ENCODE peak calls at places on chromosomes 4 and X, in eight cellular contexts. N is lung; R is hypothalamus; I is stimulated activated CD8-positive, alpha-beta memory T cell treated with anti-CD3 and anti-CD28 coated beads, Interleukin-15, amount 100 ng/mL, for 4 hours; F is lower lobe of right lung; K is tibial artery; J is NCI-H1092; Q is osteoblast. C is an unnamed sample.

GRCh38 chr4:155757745-155758265 is 1.0 kb upstream of the GUCY1B1 start:
- DNase-seq in J (no peak), Q (no peak), K (no peak), F (no peak), N (no peak), I (no peak), R (no peak), C (no peak)

GRCh38 chr4:99635601-99636000 is 22.0 kb downstream of the C4orf54 start:
- DNase-seq in R (no peak), N (no peak), I (no peak), Q (no peak), F (no peak), J (no peak), K (no peak), C (no peak)

GRCh38 chr4:125572601-125573000 is 257.8 kb downstream of the FAT4 start:
- DNase-seq in J (no peak), R (no peak), I (no peak), F (no peak), Q (no peak), K (no peak), N (no peak), C (no peak)

GRCh38 chr4:40976343-40976742 is 226.6 kb downstream of the NSUN7 start:
- DNase-seq in R (no peak), Q (no peak), K (no peak), N (no peak), J (peak; percentile 51), F (no peak), I (no peak), C (no peak)

GRCh38 chr4:109945056-109945455 is 32.4 kb downstream of the EGF start:
- DNase-seq in K (no peak), J (no peak), F (no peak), I (no peak), N (no peak), Q (no peak), R (no peak), C (no peak)

GRCh38 chr4:39597695-39598381 is 40.8 kb downstream of the SMIM14 start:
- DNase-seq in I (no peak), K (no peak), F (no peak), N (no peak), Q (no peak), R (no peak), J (no peak), C (no peak)

GRCh38 chr4:124480061-124480460 is 232.5 kb downstream of the ANKRD50 start:
- DNase-seq in K (no peak), R (no peak), Q (no peak), J (no peak), I (no peak), F (no peak), N (no peak), C (no peak)

GRCh38 chr4:121072080-121072835 is at the start of gene NDNF:
- DNase-seq in J (no peak), N (peak; percentile 75), I (no peak), Q (peak; percentile 85), R (no peak), F (peak; percentile 80), K (peak; percentile 74), C (peak; percentile 51)

GRCh38 chr4:167100120-167100519 is 134.2 kb downstream of the SPOCK3 start:
- DNase-seq in I (no peak), N (no peak), Q (no peak), J (peak; percentile 0), R (no peak), F (no peak), K (no peak), C (no peak)

GRCh38 chr4:174828845-174829701 is at the start of gene GLRA3:
- DNase-seq in I (no peak), J (peak; percentile 92), Q (peak; percentile 56), F (peak; percentile 68), N (peak; percentile 75), R (no peak), K (no peak), C (peak; percentile 76)

GRCh38 chr4:3123201-3123671 is 48.8 kb downstream of the HTT start:
- DNase-seq in Q (no peak), R (no peak), J (no peak), F (no peak), N (no peak), K (no peak), I (no peak), C (no peak)

GRCh38 chr4:62970846-62971245 is 1438.4 kb downstream of the TECRL start:
- DNase-seq in N (no peak), J (no peak), I (no peak), Q (no peak), R (no peak), K (no peak), F (no peak), C (no peak)

GRCh38 chrX:153055827-153056748 is at the start of gene PNMA3:
- DNase-seq in N (no peak), F (no peak), R (no peak), J (peak; percentile 11), Q (peak; percentile 75), K (no peak), I (no peak), C (no peak)

GRCh38 chr4:126899382-126899801 is 733.4 kb upstream of the INTU start:
- DNase-seq in F (no peak), J (no peak), Q (peak; percentile 59), R (no peak), I (no peak), N (no peak), K (no peak), C (no peak)

GRCh38 chr4:19982556-19982955 is 269.1 kb upstream of the SLIT2 start:
- DNase-seq in R (no peak), J (no peak), Q (no peak), F (no peak), K (no peak), N (no peak), I (no peak), C (no peak)

GRCh38 chr4:73222466-73223257 is 35.9 kb downstream of the ANKRD17 start:
- DNase-seq in J (peak; percentile 81), I (peak; percentile 33), Q (peak; percentile 91), R (no peak), F (no peak), N (peak; percentile 59), K (no peak), C (peak; percentile 51)

GRCh38 chrX:15915959-15916703 is 61.5 kb upstream of the AP1S2 start:
- DNase-seq in N (no peak), R (no peak), I (no peak), F (no peak), Q (no peak), J (no peak), K (no peak), C (no peak)

GRCh38 chr4:77852892-77853495 is 9.6 kb upstream of the MRPL1 start:
- DNase-seq in I (peak; percentile 35), K (no peak), R (no peak), N (no peak), Q (no peak), J (no peak), F (no peak), C (no peak)

GRCh38 chr4:138290803-138291202 is 48.7 kb upstream of the SLC7A11 start:
- DNase-seq in N (no peak), I (no peak), Q (no peak), R (no peak), K (no peak), J (no peak), F (no peak), C (no peak)

GRCh38 chrX:12975670-12975965 is 708 bp downstream of the TMSB4X start:
- DNase-seq in I (no peak), R (no peak), F (peak; percentile 58), J (no peak), N (no peak), K (no peak), Q (no peak), C (no peak)

GRCh38 chrX:120378570-120378969 is 16.7 kb downstream of the ATP1B4 start:
- DNase-seq in F (no peak), I (no peak), Q (no peak), R (no peak), J (no peak), K (no peak), N (no peak), C (no peak)

GRCh38 chr4:180060159-180060889 is 2182.9 kb upstream of the TENM3 start:
- DNase-seq in J (no peak), Q (peak; percentile 57), K (no peak), I (no peak), N (no peak), F (no peak), R (no peak), C (no peak)

GRCh38 chrX:154541896-154542722 is 4.5 kb downstream of the G6PD start:
- DNase-seq in K (peak; percentile 94), N (peak; percentile 79), J (no peak), I (peak; percentile 55), F (peak; percentile 73), Q (peak; percentile 98), R (peak; percentile 2), C (peak; percentile 93)

GRCh38 chr4:138650917-138651564 is 364.5 kb upstream of the NOCT start:
- DNase-seq in I (no peak), R (no peak), K (no peak), J (no peak), Q (peak; percentile 80), N (no peak), F (no peak), C (no peak)

GRCh38 chr4:177673980-177674504 is 231.8 kb upstream of the AGA start:
- DNase-seq in F (no peak), J (no peak), I (no peak), K (no peak), Q (no peak), R (no peak), N (no peak), C (no peak)

GRCh38 chr4:74230902-74231499 is 73.1 kb downstream of the MTHFD2L start:
- DNase-seq in Q (peak; percentile 25), J (no peak), K (no peak), F (peak; percentile 50), R (no peak), I (no peak), N (peak; percentile 65), C (peak; percentile 61)

GRCh38 chrX:41616255-41616654 is 72.5 kb upstream of the GPR34 start:
- DNase-seq in I (no peak), K (no peak), F (no peak), N (no peak), R (no peak), Q (no peak), J (no peak), C (no peak)

GRCh38 chr4:184355111-184355604 is 119.2 kb downstream of the IRF2 start:
- DNase-seq in I (no peak), F (no peak), N (peak; percentile 45), R (no peak), J (no peak), Q (peak; percentile 81), K (peak; percentile 80), C (no peak)

GRCh38 chr4:2482693-2483092 is 13.8 kb downstream of the RNF4 start:
- DNase-seq in K (no peak), I (no peak), R (no peak), J (no peak), Q (peak; percentile 87), F (no peak), N (no peak), C (peak; percentile 51)

GRCh38 chr4:69497886-69498395 is 2.2 kb upstream of the UGT2B4 start:
- DNase-seq in J (no peak), F (no peak), N (no peak), Q (no peak), K (no peak), I (no peak), R (no peak), C (no peak)

GRCh38 chr4:10694151-10694825 is 9.7 kb upstream of the CLNK start:
- DNase-seq in Q (no peak), N (no peak), I (no peak), K (no peak), F (no peak), J (no peak), R (no peak), C (no peak)

GRCh38 chr4:31667701-31668100 is 947.5 kb downstream of the PCDH7 start:
- DNase-seq in N (no peak), K (no peak), Q (no peak), F (no peak), J (no peak), I (no peak), R (no peak), C (no peak)

GRCh38 chrX:123202523-123202922 is 18.4 kb downstream of the GRIA3 start:
- DNase-seq in I (no peak), Q (no peak), F (no peak), K (no peak), J (no peak), R (no peak), N (no peak), C (no peak)

GRCh38 chrX:155071694-155072215 is 447 bp downstream of the BRCC3 start:
- DNase-seq in Q (no peak), N (peak; percentile 32), K (peak; percentile 66), F (no peak), R (no peak), J (no peak), I (no peak), C (no peak)